ENCODE peak calls at places on chromosomes 1 and 21, in ten cellular contexts. A, B, G, Y, X, C, L, D, I and O are unnamed samples.

GRCh38 chr1:22846453-22846852 is 126.2 kb downstream of the LACTBL1 start:
- DNase-seq in D (no peak), A (no peak), G (no peak), L (no peak), B (no peak), Y (no peak), I (no peak), C (peak; percentile 26), X (no peak), O (no peak)

GRCh38 chr1:183126528-183126927 is 59.5 kb upstream of the LAMC2 start:
- DNase-seq in D (no peak), L (no peak), X (no peak), A (no peak), Y (peak; percentile 70), B (no peak), I (no peak), C (no peak), G (no peak), O (no peak)

GRCh38 chr1:200366577-200367253 is 43.1 kb downstream of the ZNF281 start:
- DNase-seq in B (no peak), I (peak; percentile 15), C (no peak), X (no peak), D (no peak), Y (no peak), A (no peak), L (no peak), G (peak; percentile 77), O (no peak)

GRCh38 chr21:32411366-32412161 is 942 bp upstream of the EVA1C start:
- DNase-seq in Y (peak; percentile 84), B (peak; percentile 51), I (no peak), G (peak; percentile 75), C (peak; percentile 95), L (peak; percentile 90), D (peak; percentile 76), A (peak; percentile 92), X (no peak), O (no peak)

GRCh38 chr1:72284398-72285073 is 2.2 kb upstream of the NEGR1 start:
- DNase-seq in D (peak; percentile 90), A (peak; percentile 45), I (peak; percentile 82), G (peak; percentile 90), B (peak; percentile 64), C (peak; percentile 51), Y (peak; percentile 79), L (peak; percentile 82), X (peak; percentile 93), O (no peak)

GRCh38 chr21:34613679-34614442 is 1.1 kb downstream of the RCAN1 start:
- DNase-seq in G (peak; percentile 9), L (peak; percentile 13), Y (no peak), B (no peak), I (no peak), A (no peak), C (no peak), D (no peak), X (no peak), O (no peak)

GRCh38 chr1:87852410-87853202 is 523.9 kb downstream of the LMO4 start:
- DNase-seq in C (no peak), D (no peak), I (no peak), G (no peak), A (no peak), L (no peak), Y (no peak), X (no peak), B (no peak), O (no peak)

GRCh38 chr1:9260086-9260766 is 25.7 kb downstream of the H6PD start:
- DNase-seq in B (no peak), L (no peak), A (no peak), X (no peak), C (peak; percentile 4), Y (no peak), G (no peak), I (no peak), D (no peak), O (no peak)

GRCh38 chr1:3752400-3752945 is at the start of gene CCDC27:
- DNase-seq in L (no peak), B (no peak), X (no peak), I (no peak), Y (no peak), G (no peak), D (no peak), C (peak; percentile 49), A (no peak), O (no peak)

GRCh38 chr1:89833183-89834077 is 12.6 kb downstream of the LRRC8D start:
- DNase-seq in X (no peak), C (no peak), Y (no peak), D (no peak), B (no peak), L (no peak), A (no peak), G (no peak), I (no peak), O (no peak)

GRCh38 chr1:110084226-110085078 is 14.0 kb upstream of the ALX3 start:
- DNase-seq in L (peak; percentile 52), X (peak; percentile 36), G (no peak), D (peak; percentile 47), A (peak; percentile 44), B (peak; percentile 37), C (peak; percentile 68), I (no peak), Y (peak; percentile 43), O (no peak)

GRCh38 chr21:38825901-38826300 is 20.2 kb downstream of the ETS2 start:
- DNase-seq in I (no peak), Y (no peak), B (no peak), L (no peak), X (no peak), A (no peak), D (no peak), C (no peak), G (peak; percentile 41), O (no peak)

GRCh38 chr21:38825269-38825668 is 19.5 kb downstream of the ETS2 start:
- DNase-seq in L (no peak), X (no peak), A (no peak), Y (no peak), C (no peak), I (peak; percentile 23), G (peak; percentile 44), D (no peak), B (no peak), O (no peak)

GRCh38 chr21:38822754-38823374 is 17.1 kb downstream of the ETS2 start:
- DNase-seq in I (no peak), X (no peak), G (no peak), L (no peak), D (no peak), B (no peak), A (peak; percentile 34), C (no peak), Y (peak; percentile 51), O (no peak)

GRCh38 chr21:38823737-38824123 is 18.0 kb downstream of the ETS2 start:
- DNase-seq in B (no peak), Y (no peak), C (no peak), X (no peak), G (no peak), A (no peak), D (no peak), L (no peak), I (no peak), O (no peak)

GRCh38 chr21:38824124-38824822 is 18.5 kb downstream of the ETS2 start:
- DNase-seq in G (peak; percentile 14), Y (peak; percentile 95), D (no peak), A (no peak), I (no peak), X (no peak), B (no peak), C (no peak), L (no peak), O (no peak)
- TF ChIP-seq CTCF in G (no peak), Y (no peak), D (no peak), A (no peak), I (no peak), X (no peak), B (no peak), C (no peak), L (no peak), O (no peak)

GRCh38 chr21:45468051-45468970 is 63.3 kb downstream of the COL18A1 start:
- DNase-seq in G (no peak), Y (no peak), D (no peak), B (peak; percentile 14), I (no peak), A (no peak), X (no peak), C (peak; percentile 38), L (no peak), O (no peak)

GRCh38 chr21:45466330-45467220 is 61.6 kb downstream of the COL18A1 start:
- DNase-seq in C (peak; percentile 38), B (peak; percentile 27), I (no peak), L (no peak), Y (no peak), G (no peak), X (no peak), D (no peak), A (no peak), O (no peak)

GRCh38 chr21:45465611-45466329 is 60.8 kb downstream of the COL18A1 start:
- DNase-seq in C (peak; percentile 26), L (no peak), D (no peak), A (no peak), G (no peak), X (no peak), B (peak; percentile 20), Y (no peak), I (no peak), O (no peak)

GRCh38 chr21:45468971-45469272 is 64.0 kb downstream of the COL18A1 start:
- DNase-seq in A (no peak), B (no peak), I (no peak), G (no peak), X (no peak), L (no peak), D (no peak), Y (no peak), C (peak; percentile 47), O (no peak)

DNA sequence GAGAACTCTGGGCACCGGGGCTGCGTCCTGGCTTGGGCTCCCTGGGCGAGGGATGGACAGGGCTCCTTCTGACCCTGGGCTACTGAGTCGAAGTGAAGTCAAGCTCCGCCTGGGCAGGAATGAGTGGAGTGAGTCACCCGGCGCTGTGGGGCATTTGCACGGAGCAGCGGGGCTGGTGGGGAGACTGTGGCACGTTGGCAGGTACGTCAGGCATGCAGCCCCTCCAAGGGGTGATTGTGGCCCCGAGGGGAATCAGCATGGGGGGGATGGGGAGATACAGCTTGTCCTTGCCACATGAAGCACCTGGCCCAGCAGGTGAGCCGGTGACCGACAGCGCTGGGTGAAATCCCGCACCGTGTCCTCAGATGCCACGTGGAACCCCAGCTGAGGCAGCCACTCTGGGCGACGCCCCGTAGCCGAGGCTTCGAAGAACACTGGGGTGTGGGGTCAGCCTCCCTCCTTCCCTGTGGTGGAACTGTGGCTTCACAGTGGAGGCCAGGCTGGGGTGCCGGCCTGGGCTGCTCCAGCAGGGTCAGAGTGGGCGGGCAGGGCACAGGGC is 62.3 kb downstream of the COL18A1 start:
- DNase-seq in X (peak; percentile 22), Y (no peak), G (peak; percentile 38), A (no peak), D (no peak), L (no peak), B (peak; percentile 15), I (no peak), C (peak; percentile 43), O (no peak)
- TF ChIP-seq CTCF in X (no peak), Y (no peak), G (no peak), A (no peak), D (no peak), L (no peak), B (no peak), I (no peak), C (no peak), O (no peak)

GRCh38 chr1:225875044-225875822 is 6.9 kb downstream of the TMEM63A start:
- DNase-seq in X (no peak), Y (no peak), L (no peak), A (no peak), C (no peak), D (no peak), I (no peak), B (no peak), G (peak; percentile 75), O (no peak)
- TF ChIP-seq CTCF in X (no peak), Y (no peak), L (no peak), A (no peak), C (no peak), D (no peak), I (no peak), B (no peak), G (no peak), O (no peak)

GRCh38 chr1:157770442-157771043 is 6.4 kb downstream of the FCRL2 start:
- DNase-seq in I (no peak), B (no peak), C (no peak), D (peak; percentile 59), A (no peak), L (no peak), G (peak; percentile 26), Y (no peak), X (no peak), O (no peak)
- TF ChIP-seq CTCF in I (peak; percentile 13), B (peak; percentile 17), C (no peak), D (peak; percentile 68), A (no peak), L (no peak), G (no peak), Y (no peak), X (peak; percentile 30), O (peak; percentile 56)